ENCODE peak calls at places on chromosomes 7 and 10, in six cellular contexts. One of them, this sample, is unnamed.

GRCh38 chr7:65295409-65295808 is 78.2 kb upstream of the ZNF92 start:
- DNase-seq in K562: no peak
- DNase-seq in astrocyte of the spinal cord: no peak
- DNase-seq in uterus: no peak
- DNase-seq in tibial nerve: no peak
- DNase-seq in HFF-Myc: no peak
- DNase-seq in this sample: no peak

GRCh38 chr7:152872745-152873118 is 113.2 kb downstream of the ACTR3B start:
- DNase-seq in astrocyte of the spinal cord: no peak
- DNase-seq in HFF-Myc: no peak
- DNase-seq in K562: no peak
- DNase-seq in uterus: no peak
- DNase-seq in tibial nerve: no peak
- DNase-seq in this sample: no peak

GRCh38 chr10:8444630-8445029 is 390.1 kb downstream of the GATA3 start:
- DNase-seq in uterus: no peak
- DNase-seq in tibial nerve: no peak
- DNase-seq in HFF-Myc: no peak
- DNase-seq in K562: no peak
- DNase-seq in astrocyte of the spinal cord: no peak
- DNase-seq in this sample: no peak

GRCh38 chr10:88389456-88389855 is 193.7 kb downstream of the RNLS start:
- DNase-seq in tibial nerve: no peak
- DNase-seq in HFF-Myc: peak
- DNase-seq in uterus: peak
- DNase-seq in K562: no peak
- DNase-seq in astrocyte of the spinal cord: peak
- DNase-seq in this sample: no peak

GRCh38 chr7:155357573-155358041 is 59.9 kb downstream of the INSIG1 start:
- DNase-seq in HFF-Myc: no peak
- DNase-seq in tibial nerve: no peak
- DNase-seq in astrocyte of the spinal cord: no peak
- DNase-seq in uterus: no peak
- DNase-seq in K562: no peak
- DNase-seq in this sample: no peak

GRCh38 chr7:7156663-7157062 is 25.7 kb upstream of the C1GALT1 start:
- DNase-seq in HFF-Myc: no peak
- DNase-seq in K562: no peak
- DNase-seq in uterus: no peak
- DNase-seq in tibial nerve: no peak
- DNase-seq in astrocyte of the spinal cord: no peak
- DNase-seq in this sample: no peak

GRCh38 chr7:95199779-95200558 is 124.4 kb downstream of the PON1 start:
- DNase-seq in K562: no peak
- DNase-seq in tibial nerve: no peak
- DNase-seq in uterus: peak
- DNase-seq in HFF-Myc: no peak
- DNase-seq in astrocyte of the spinal cord: peak
- DNase-seq in this sample: peak

GRCh38 chr7:70406419-70407189 is 725.3 kb upstream of the GALNT17 start:
- DNase-seq in astrocyte of the spinal cord: no peak
- DNase-seq in uterus: no peak
- DNase-seq in tibial nerve: no peak
- DNase-seq in K562: no peak
- DNase-seq in HFF-Myc: no peak
- DNase-seq in this sample: no peak

GRCh38 chr7:96203781-96204180 is 118.1 kb downstream of the SLC25A13 start:
- DNase-seq in K562: no peak
- DNase-seq in astrocyte of the spinal cord: no peak
- DNase-seq in uterus: no peak
- DNase-seq in tibial nerve: no peak
- DNase-seq in HFF-Myc: no peak
- DNase-seq in this sample: no peak

GRCh38 chr7:37117261-37117660 is 331.4 kb downstream of the ELMO1 start:
- DNase-seq in uterus: no peak
- DNase-seq in HFF-Myc: no peak
- DNase-seq in tibial nerve: no peak
- DNase-seq in astrocyte of the spinal cord: no peak
- DNase-seq in K562: no peak
- DNase-seq in this sample: no peak

GRCh38 chr7:44283381-44284211 is 41.8 kb downstream of the CAMK2B start:
- DNase-seq in astrocyte of the spinal cord: no peak
- DNase-seq in tibial nerve: peak
- DNase-seq in HFF-Myc: no peak
- DNase-seq in K562: no peak
- DNase-seq in uterus: peak
- DNase-seq in this sample: peak

GRCh38 chr10:71381611-71382010 is 15.1 kb upstream of the CDH23 start:
- DNase-seq in astrocyte of the spinal cord: no peak
- DNase-seq in tibial nerve: no peak
- DNase-seq in HFF-Myc: no peak
- DNase-seq in uterus: no peak
- DNase-seq in K562: no peak
- DNase-seq in this sample: no peak

GRCh38 chr10:43047288-43047970 is 29.4 kb upstream of the RET start:
- DNase-seq in tibial nerve: peak
- DNase-seq in HFF-Myc: no peak
- DNase-seq in astrocyte of the spinal cord: no peak
- DNase-seq in K562: no peak
- DNase-seq in uterus: peak
- DNase-seq in this sample: no peak

GRCh38 chr10:13865758-13866491 is 279.2 kb downstream of the PRPF18 start:
- DNase-seq in tibial nerve: no peak
- DNase-seq in astrocyte of the spinal cord: peak
- DNase-seq in uterus: no peak
- DNase-seq in HFF-Myc: peak
- DNase-seq in K562: no peak
- DNase-seq in this sample: no peak

GRCh38 chr7:5549096-5549896 is 125.7 kb upstream of the TNRC18 start:
- DNase-seq in tibial nerve: no peak
- DNase-seq in HFF-Myc: no peak
- DNase-seq in K562: peak
- DNase-seq in uterus: peak
- DNase-seq in astrocyte of the spinal cord: peak
- DNase-seq in this sample: peak

GRCh38 chr7:91772100-91772794 is 108.3 kb downstream of the MTERF1 start:
- DNase-seq in uterus: no peak
- DNase-seq in K562: no peak
- DNase-seq in HFF-Myc: no peak
- DNase-seq in tibial nerve: no peak
- DNase-seq in astrocyte of the spinal cord: peak
- DNase-seq in this sample: no peak

GRCh38 chr10:132563485-132564248 is 26.1 kb downstream of the INPP5A start:
- DNase-seq in K562: no peak
- DNase-seq in HFF-Myc: no peak
- DNase-seq in uterus: no peak
- DNase-seq in astrocyte of the spinal cord: peak
- DNase-seq in tibial nerve: no peak
- DNase-seq in this sample: peak

GRCh38 chr7:29917583-29917982 is 72.0 kb downstream of the SCRN1 start:
- DNase-seq in astrocyte of the spinal cord: no peak
- DNase-seq in K562: no peak
- DNase-seq in tibial nerve: no peak
- DNase-seq in uterus: no peak
- DNase-seq in HFF-Myc: no peak
- DNase-seq in this sample: no peak

GRCh38 chr7:146956853-146957252 is 840.3 kb downstream of the CNTNAP2 start:
- DNase-seq in astrocyte of the spinal cord: peak
- DNase-seq in HFF-Myc: no peak
- DNase-seq in uterus: no peak
- DNase-seq in K562: no peak
- DNase-seq in tibial nerve: no peak
- DNase-seq in this sample: no peak

GRCh38 chr10:73935895-73936294 is 25.0 kb downstream of the PLAU start:
- DNase-seq in tibial nerve: no peak
- DNase-seq in astrocyte of the spinal cord: no peak
- DNase-seq in K562: no peak
- DNase-seq in uterus: no peak
- DNase-seq in HFF-Myc: no peak
- DNase-seq in this sample: no peak

GRCh38 chr7:149354119-149354518 is 92.1 kb downstream of the ZNF783 start:
- DNase-seq in astrocyte of the spinal cord: no peak
- DNase-seq in tibial nerve: no peak
- DNase-seq in HFF-Myc: no peak
- DNase-seq in K562: no peak
- DNase-seq in uterus: no peak
- DNase-seq in this sample: no peak

GRCh38 chr10:131198401-131198800 is 113.1 kb downstream of the TCERG1L start:
- DNase-seq in K562: no peak
- DNase-seq in uterus: peak
- DNase-seq in HFF-Myc: no peak
- DNase-seq in astrocyte of the spinal cord: no peak
- DNase-seq in tibial nerve: no peak
- DNase-seq in this sample: no peak

GRCh38 chr10:24713086-24713485 is 10.6 kb downstream of the ARHGAP21 start:
- DNase-seq in HFF-Myc: no peak
- DNase-seq in tibial nerve: no peak
- DNase-seq in astrocyte of the spinal cord: no peak
- DNase-seq in K562: no peak
- DNase-seq in uterus: no peak
- DNase-seq in this sample: no peak

GRCh38 chr7:125567686-125568085 is 638.1 kb upstream of the POT1 start:
- DNase-seq in uterus: no peak
- DNase-seq in astrocyte of the spinal cord: no peak
- DNase-seq in HFF-Myc: no peak
- DNase-seq in K562: no peak
- DNase-seq in tibial nerve: no peak
- DNase-seq in this sample: no peak

GRCh38 chr10:64316416-64316815 is 795.2 kb downstream of the REEP3 start:
- DNase-seq in uterus: no peak
- DNase-seq in tibial nerve: no peak
- DNase-seq in K562: no peak
- DNase-seq in astrocyte of the spinal cord: no peak
- DNase-seq in HFF-Myc: no peak
- DNase-seq in this sample: no peak

GRCh38 chr7:103132995-103133688 is 15.8 kb downstream of the NAPEPLD start:
- DNase-seq in uterus: no peak
- DNase-seq in HFF-Myc: no peak
- DNase-seq in tibial nerve: no peak
- DNase-seq in K562: no peak
- DNase-seq in astrocyte of the spinal cord: no peak
- DNase-seq in this sample: no peak

GRCh38 chr7:103127006-103127405 is 21.9 kb downstream of the NAPEPLD start:
- DNase-seq in tibial nerve: no peak
- DNase-seq in uterus: no peak
- DNase-seq in HFF-Myc: no peak
- DNase-seq in K562: no peak
- DNase-seq in astrocyte of the spinal cord: no peak
- DNase-seq in this sample: no peak

GRCh38 chr7:103129702-103130557 is 19.0 kb downstream of the NAPEPLD start:
- DNase-seq in uterus: no peak
- DNase-seq in K562: no peak
- DNase-seq in tibial nerve: no peak
- DNase-seq in HFF-Myc: no peak
- DNase-seq in astrocyte of the spinal cord: no peak
- DNase-seq in this sample: no peak

GRCh38 chr7:103134866-103135554 is 13.9 kb downstream of the NAPEPLD start:
- DNase-seq in tibial nerve: no peak
- DNase-seq in HFF-Myc: no peak
- DNase-seq in K562: no peak
- DNase-seq in astrocyte of the spinal cord: no peak
- DNase-seq in uterus: no peak
- DNase-seq in this sample: no peak

DNA sequence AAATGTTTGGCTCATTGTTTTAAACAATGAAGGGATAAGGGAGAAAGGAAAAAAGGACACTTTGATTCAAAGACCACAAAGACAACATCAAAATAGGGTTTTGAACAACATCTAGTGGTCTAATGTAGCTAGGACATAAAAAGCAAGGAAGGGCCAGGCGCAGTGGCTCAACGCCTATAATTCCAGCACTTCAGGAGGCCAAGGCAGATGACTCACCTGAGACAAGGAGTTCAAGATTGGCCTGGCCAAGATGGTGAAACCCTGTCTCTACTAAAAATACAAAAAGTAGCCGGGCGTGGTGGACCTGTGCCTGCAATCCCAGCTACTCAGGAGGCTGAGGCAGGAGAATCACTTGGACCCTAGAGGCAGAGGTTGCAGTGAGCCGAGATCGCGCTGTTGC is 17.7 kb downstream of the NAPEPLD start:
- DNase-seq in K562: no peak
- DNase-seq in astrocyte of the spinal cord: no peak
- DNase-seq in HFF-Myc: no peak
- DNase-seq in tibial nerve: no peak
- DNase-seq in uterus: no peak
- DNase-seq in this sample: no peak
- TF ChIP-seq CTCF in K562: no peak
- TF ChIP-seq CTCF in astrocyte of the spinal cord: no peak
- TF ChIP-seq CTCF in HFF-Myc: no peak
- TF ChIP-seq CTCF in tibial nerve: no peak
- TF ChIP-seq CTCF in uterus: no peak
- TF ChIP-seq CTCF in this sample: no peak

GRCh38 chr10:29628912-29629526 is 5.8 kb downstream of the SVIL start:
- DNase-seq in tibial nerve: no peak
- DNase-seq in uterus: no peak
- DNase-seq in astrocyte of the spinal cord: no peak
- DNase-seq in K562: no peak
- DNase-seq in HFF-Myc: no peak
- DNase-seq in this sample: no peak
- H3K4me3 ChIP-seq in tibial nerve: no peak
- H3K4me3 ChIP-seq in uterus: no peak
- H3K4me3 ChIP-seq in astrocyte of the spinal cord: no peak
- H3K4me3 ChIP-seq in K562: no peak
- H3K4me3 ChIP-seq in HFF-Myc: no peak
- H3K4me3 ChIP-seq in this sample: no peak

GRCh38 chr10:35632027-35632426 is 10.1 kb downstream of the FZD8 start:
- DNase-seq in K562: no peak
- DNase-seq in astrocyte of the spinal cord: no peak
- DNase-seq in tibial nerve: no peak
- DNase-seq in HFF-Myc: no peak
- DNase-seq in uterus: no peak
- DNase-seq in this sample: no peak
- TF ChIP-seq CTCF in K562: no peak
- TF ChIP-seq CTCF in astrocyte of the spinal cord: no peak
- TF ChIP-seq CTCF in tibial nerve: no peak
- TF ChIP-seq CTCF in HFF-Myc: no peak
- TF ChIP-seq CTCF in uterus: no peak
- TF ChIP-seq CTCF in this sample: no peak

GRCh38 chr10:116849271-116850057 is at the start of gene ENO4:
- DNase-seq in K562: no peak
- DNase-seq in uterus: peak
- DNase-seq in astrocyte of the spinal cord: peak
- DNase-seq in HFF-Myc: peak
- DNase-seq in tibial nerve: no peak
- DNase-seq in this sample: peak
- H3K4me3 ChIP-seq in K562: no peak
- H3K4me3 ChIP-seq in uterus: peak
- H3K4me3 ChIP-seq in astrocyte of the spinal cord: peak
- H3K4me3 ChIP-seq in HFF-Myc: peak
- H3K4me3 ChIP-seq in tibial nerve: peak
- H3K4me3 ChIP-seq in this sample: peak